ENCODE peak calls at places on chromosome 16, in five cellular contexts. M is nephron progenitor cell; W is RPMI8226; F is naive thymus-derived CD4-positive, alpha-beta T cell; Y is dermis microvascular lymphatic vessel endothelial cell. Q is an unnamed sample.

GRCh38 chr16:31507617-31507928 is 618 bp downstream of the RUSF1 start:
- DNase-seq in Y (no peak), W (no peak), F (no peak), M (no peak), Q (no peak)

GRCh38 chr16:442976-443375 is 17.5 kb downstream of the RAB11FIP3 start:
- DNase-seq in W (no peak), Y (no peak), F (no peak), M (no peak), Q (no peak)

GRCh38 chr16:88023786-88024185 is 72.6 kb downstream of the BANP start:
- DNase-seq in F (no peak), Y (no peak), M (no peak), W (no peak), Q (no peak)

GRCh38 chr16:69417537-69418199 is 6.8 kb upstream of the CYB5B start:
- DNase-seq in M (no peak), F (no peak), Y (no peak), W (no peak), Q (no peak)

GRCh38 chr16:30997887-30998711 is 12.3 kb downstream of the STX1B start:
- DNase-seq in F (no peak), Y (peak), W (no peak), M (no peak), Q (no peak)

GRCh38 chr16:50888486-50889261 is 146.8 kb downstream of the CYLD start:
- DNase-seq in M (no peak), F (no peak), W (no peak), Y (no peak), Q (no peak)

GRCh38 chr16:12917653-12918052 is 16.3 kb downstream of the SHISA9 start:
- DNase-seq in F (no peak), M (no peak), Y (no peak), W (no peak), Q (no peak)

GRCh38 chr16:4801051-4801961 is 1.1 kb downstream of the ROGDI start:
- DNase-seq in W (peak), M (peak), Y (no peak), F (no peak), Q (no peak)

GRCh38 chr16:54031107-54031760 is 255.4 kb downstream of the IRX3 start:
- DNase-seq in M (no peak), W (no peak), F (no peak), Y (no peak), Q (no peak)

GRCh38 chr16:53504665-53505064 is 1.7 kb upstream of the AKTIP start:
- DNase-seq in W (no peak), Y (peak), M (no peak), F (no peak), Q (no peak)

GRCh38 chr16:89197633-89198416 is 2.5 kb downstream of the SLC22A31 start:
- DNase-seq in F (no peak), W (no peak), Y (no peak), M (no peak), Q (peak)